ENCODE peak calls at places on chromosomes 12 and 14, in four cellular contexts. One of them, this sample, is unnamed.

GRCh38 chr12:6192604-6193380 is 7.4 kb upstream of the CD9 start:
- DNase-seq in PC-3: no peak
- DNase-seq in GM23248: no peak
- DNase-seq in GM23338: no peak
- DNase-seq in this sample: no peak

GRCh38 chr12:11761869-11762567 is 112.5 kb downstream of the ETV6 start:
- DNase-seq in PC-3: no peak
- DNase-seq in GM23338: no peak
- DNase-seq in GM23248: no peak
- DNase-seq in this sample: no peak

GRCh38 chr14:50173891-50174290 is 57.5 kb downstream of the SOS2 start:
- DNase-seq in GM23248: peak
- DNase-seq in GM23338: no peak
- DNase-seq in PC-3: peak
- DNase-seq in this sample: no peak

GRCh38 chr12:65775720-65776119 is 48.6 kb upstream of the HMGA2 start:
- DNase-seq in GM23248: no peak
- DNase-seq in GM23338: no peak
- DNase-seq in PC-3: no peak
- DNase-seq in this sample: no peak

GRCh38 chr12:4505381-4505986 is 33.2 kb upstream of the RAD51AP1 start:
- DNase-seq in GM23248: peak
- DNase-seq in PC-3: no peak
- DNase-seq in GM23338: no peak
- DNase-seq in this sample: no peak

GRCh38 chr14:91493169-91493568 is 16.9 kb downstream of the PPP4R3A start:
- DNase-seq in GM23248: peak
- DNase-seq in GM23338: no peak
- DNase-seq in PC-3: no peak
- DNase-seq in this sample: no peak

GRCh38 chr14:25034803-25035681 is 14.9 kb downstream of the STXBP6 start:
- DNase-seq in GM23248: no peak
- DNase-seq in GM23338: no peak
- DNase-seq in PC-3: no peak
- DNase-seq in this sample: peak

GRCh38 chr12:5171701-5172100 is 128.0 kb downstream of the KCNA5 start:
- DNase-seq in GM23248: peak
- DNase-seq in PC-3: peak
- DNase-seq in GM23338: peak
- DNase-seq in this sample: peak

GRCh38 chr14:55535521-55536207 is 44.3 kb upstream of the KTN1 start:
- DNase-seq in GM23338: no peak
- DNase-seq in GM23248: no peak
- DNase-seq in PC-3: peak
- DNase-seq in this sample: no peak

GRCh38 chr12:95663525-95663924 is 112.2 kb upstream of the USP44 start:
- DNase-seq in GM23338: no peak
- DNase-seq in PC-3: no peak
- DNase-seq in GM23248: peak
- DNase-seq in this sample: no peak

GRCh38 chr12:87939182-87939581 is 90.0 kb downstream of the C12orf50 start:
- DNase-seq in PC-3: no peak
- DNase-seq in GM23248: no peak
- DNase-seq in GM23338: peak
- DNase-seq in this sample: no peak

GRCh38 chr14:56055521-56055920 is 62.7 kb upstream of the PELI2 start:
- DNase-seq in GM23248: no peak
- DNase-seq in GM23338: no peak
- DNase-seq in PC-3: no peak
- DNase-seq in this sample: no peak

GRCh38 chr14:72416892-72417291 is 477.0 kb downstream of the DPF3 start:
- DNase-seq in PC-3: peak
- DNase-seq in GM23338: no peak
- DNase-seq in GM23248: no peak
- DNase-seq in this sample: no peak

GRCh38 chr12:113070117-113070906 is 13.8 kb downstream of the DTX1 start:
- DNase-seq in PC-3: no peak
- DNase-seq in GM23248: no peak
- DNase-seq in GM23338: no peak
- DNase-seq in this sample: no peak

GRCh38 chr12:94595152-94595551 is 55.2 kb downstream of the TMCC3 start:
- DNase-seq in PC-3: peak
- DNase-seq in GM23248: no peak
- DNase-seq in GM23338: no peak
- DNase-seq in this sample: no peak

GRCh38 chr14:38238332-38238731 is 17.6 kb downstream of the CLEC14A start:
- DNase-seq in PC-3: peak
- DNase-seq in GM23248: peak
- DNase-seq in GM23338: no peak
- DNase-seq in this sample: no peak

GRCh38 chr12:48536602-48537001 is 11.2 kb downstream of the OR8S1 start:
- DNase-seq in GM23248: no peak
- DNase-seq in PC-3: no peak
- DNase-seq in GM23338: no peak
- DNase-seq in this sample: no peak

GRCh38 chr14:93906341-93907329 is 20.5 kb upstream of the FAM181A start:
- DNase-seq in GM23338: peak
- DNase-seq in GM23248: peak
- DNase-seq in PC-3: peak
- DNase-seq in this sample: peak

GRCh38 chr12:84135879-84136278 is 776.7 kb downstream of the SLC6A15 start:
- DNase-seq in GM23338: no peak
- DNase-seq in GM23248: no peak
- DNase-seq in PC-3: no peak
- DNase-seq in this sample: no peak

GRCh38 chr12:62924084-62924483 is 10.9 kb downstream of the PPM1H start:
- DNase-seq in GM23248: no peak
- DNase-seq in PC-3: no peak
- DNase-seq in GM23338: no peak
- DNase-seq in this sample: no peak

GRCh38 chr14:37587438-37587837 is 7.6 kb downstream of the FOXA1 start:
- DNase-seq in PC-3: no peak
- DNase-seq in GM23248: no peak
- DNase-seq in GM23338: no peak
- DNase-seq in this sample: no peak

GRCh38 chr12:104243971-104244370 is 28.4 kb downstream of the TXNRD1 start:
- DNase-seq in GM23338: no peak
- DNase-seq in GM23248: no peak
- DNase-seq in PC-3: no peak
- DNase-seq in this sample: no peak

GRCh38 chr12:100706029-100706428 is 88.5 kb upstream of the ANO4 start:
- DNase-seq in GM23338: no peak
- DNase-seq in PC-3: peak
- DNase-seq in GM23248: peak
- DNase-seq in this sample: peak

GRCh38 chr14:67131691-67132090 is 57.5 kb upstream of the GARIN2 start:
- DNase-seq in GM23248: no peak
- DNase-seq in GM23338: no peak
- DNase-seq in PC-3: no peak
- DNase-seq in this sample: no peak

GRCh38 chr14:73467800-73468199 is 9.5 kb upstream of the NUMB start:
- DNase-seq in GM23338: no peak
- DNase-seq in PC-3: no peak
- DNase-seq in GM23248: peak
- DNase-seq in this sample: no peak

GRCh38 chr14:69037790-69038448 is 58.8 kb upstream of the ACTN1 start:
- DNase-seq in PC-3: no peak
- DNase-seq in GM23248: peak
- DNase-seq in GM23338: peak
- DNase-seq in this sample: no peak

GRCh38 chr14:77988966-77989365 is 181.2 kb upstream of the NRXN3 start:
- DNase-seq in GM23248: peak
- DNase-seq in GM23338: no peak
- DNase-seq in PC-3: peak
- DNase-seq in this sample: no peak

GRCh38 chr14:30990766-30991165 is 34.7 kb upstream of the AP4S1 start:
- DNase-seq in GM23338: no peak
- DNase-seq in GM23248: peak
- DNase-seq in PC-3: no peak
- DNase-seq in this sample: no peak

GRCh38 chr14:30757082-30757481 is 117.3 kb upstream of the COCH start:
- DNase-seq in PC-3: no peak
- DNase-seq in GM23248: no peak
- DNase-seq in GM23338: no peak
- DNase-seq in this sample: no peak

GRCh38 chr12:7079826-7080125 is 12.5 kb downstream of the C1R start:
- DNase-seq in PC-3: peak
- DNase-seq in GM23338: no peak
- DNase-seq in GM23248: peak
- DNase-seq in this sample: peak

GRCh38 chr12:124294686-124295315 is at the start of gene RFLNA:
- DNase-seq in PC-3: no peak
- DNase-seq in GM23248: peak
- DNase-seq in GM23338: peak
- DNase-seq in this sample: peak

GRCh38 chr12:132154341-132154761 is 10.1 kb downstream of the NOC4L start:
- DNase-seq in GM23338: no peak
- DNase-seq in PC-3: no peak
- DNase-seq in GM23248: no peak
- DNase-seq in this sample: no peak

DNA sequence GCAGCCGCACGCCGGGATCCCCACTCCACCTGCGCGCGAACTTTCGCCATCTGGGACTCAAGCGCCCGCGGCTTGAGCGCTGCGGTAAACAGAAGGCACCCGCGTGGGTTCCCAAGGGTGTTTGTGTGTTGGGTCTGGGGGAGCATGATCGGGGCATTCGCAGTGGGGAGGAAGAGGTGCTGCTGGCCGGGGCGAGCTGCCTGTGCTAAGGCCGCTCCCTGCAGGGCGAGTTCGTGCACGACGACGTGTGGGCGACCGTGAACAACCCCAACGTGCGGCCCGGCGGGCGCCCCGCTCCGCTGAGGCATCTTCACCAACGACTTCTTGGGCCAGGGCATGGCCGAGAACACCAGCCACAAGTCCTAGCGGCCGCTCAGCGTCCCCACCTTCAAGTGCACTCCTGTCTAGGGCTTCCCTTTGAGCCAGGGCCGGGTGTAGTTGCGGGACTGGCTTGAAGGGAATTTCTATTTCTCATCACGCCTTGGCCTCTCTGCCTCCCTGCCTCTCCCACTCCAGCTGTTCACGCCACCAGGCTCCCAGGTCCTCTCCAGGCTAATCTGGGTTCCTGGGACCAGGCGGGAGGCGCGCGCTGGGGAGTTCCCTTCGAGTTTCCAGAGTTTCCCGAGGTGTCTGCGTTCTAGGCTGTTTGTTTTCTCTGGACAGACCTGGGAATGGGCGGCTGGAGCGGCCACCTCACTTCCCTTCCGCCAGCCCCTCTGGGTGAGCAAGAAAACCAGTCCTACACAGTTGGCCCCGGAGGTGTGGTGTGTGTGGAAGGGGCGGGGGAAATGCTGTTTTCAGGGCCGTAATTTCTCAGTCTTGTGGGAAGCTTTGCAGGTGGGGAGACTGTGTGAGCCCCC is 417.8 kb upstream of the TMTC1 start:
- DNase-seq in GM23248: peak
- DNase-seq in PC-3: no peak
- DNase-seq in GM23338: peak
- DNase-seq in this sample: no peak
- TF ChIP-seq EZH2 in GM23248: no peak
- TF ChIP-seq EZH2 in PC-3: no peak
- TF ChIP-seq EZH2 in GM23338: no peak
- TF ChIP-seq EZH2 in this sample: no peak

DNA sequence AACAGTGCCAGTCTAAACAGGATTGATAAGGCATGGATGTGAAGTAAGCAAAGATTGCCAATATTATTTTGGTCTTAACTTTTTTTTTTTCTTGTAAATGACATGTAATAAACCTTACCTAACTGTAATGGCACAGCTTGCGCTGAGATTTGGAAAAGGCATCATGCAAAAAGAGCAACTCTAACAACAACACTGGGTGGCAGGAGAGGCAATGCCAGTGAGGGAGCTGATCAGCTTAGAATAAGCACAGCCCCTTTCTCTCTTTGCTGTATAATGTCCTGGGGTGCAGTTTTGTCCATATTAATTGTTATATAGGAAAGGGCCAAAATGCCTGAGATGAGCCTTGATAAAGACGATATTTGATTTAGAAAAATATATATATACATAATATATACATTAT is 1589.7 kb upstream of the FLRT2 start:
- DNase-seq in PC-3: no peak
- DNase-seq in GM23338: peak
- DNase-seq in GM23248: no peak
- DNase-seq in this sample: peak
- TF ChIP-seq EZH2phosphoT487 in PC-3: no peak
- TF ChIP-seq EZH2phosphoT487 in GM23338: no peak
- TF ChIP-seq EZH2phosphoT487 in GM23248: no peak
- TF ChIP-seq EZH2phosphoT487 in this sample: no peak

DNA sequence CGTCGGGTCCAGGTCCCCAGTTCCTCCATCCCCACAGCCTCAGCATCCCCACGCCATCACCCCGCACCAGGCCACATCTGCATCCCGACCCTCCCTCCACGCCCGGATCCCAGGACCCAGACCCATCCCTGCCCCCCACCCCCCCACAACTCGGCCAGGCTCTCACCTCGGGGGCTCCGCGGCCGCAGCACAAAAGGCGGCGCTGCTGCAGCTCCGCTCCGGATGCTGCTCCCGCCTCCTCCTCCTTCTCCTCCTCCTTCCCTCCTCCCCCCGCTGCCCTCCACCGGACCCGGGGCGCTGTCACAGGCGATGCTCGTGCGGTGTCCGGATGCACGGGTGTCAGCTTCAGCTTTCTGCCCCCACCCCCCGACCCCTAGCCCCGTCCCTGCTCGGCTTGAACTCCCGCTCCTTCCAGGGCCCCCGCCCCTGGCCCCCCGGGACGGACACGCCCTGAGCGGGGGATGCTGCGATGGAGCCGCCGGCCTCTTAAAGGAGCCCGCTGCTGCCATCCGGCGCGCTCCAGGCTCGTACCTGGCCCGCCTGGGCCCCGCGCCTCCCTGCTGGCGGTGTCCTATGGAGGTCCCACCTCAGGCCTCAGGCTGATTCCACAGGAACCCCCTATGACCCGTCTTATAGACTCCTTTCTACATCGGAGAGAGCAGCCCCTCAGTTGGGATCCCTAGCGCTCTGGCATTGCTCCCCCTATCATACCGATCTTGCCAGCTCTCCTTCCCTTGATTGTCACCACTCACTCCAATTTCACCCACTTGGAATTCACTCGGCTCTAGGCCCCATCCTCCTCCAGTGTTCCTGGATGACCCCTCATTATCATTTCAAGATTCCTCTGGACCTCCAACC is at the start of gene MAP3K12:
- DNase-seq in GM23248: peak
- DNase-seq in PC-3: peak
- DNase-seq in GM23338: peak
- DNase-seq in this sample: peak
- TF ChIP-seq EZH2 in GM23248: no peak
- TF ChIP-seq EZH2 in PC-3: no peak
- TF ChIP-seq EZH2 in GM23338: no peak
- TF ChIP-seq EZH2 in this sample: no peak

DNA sequence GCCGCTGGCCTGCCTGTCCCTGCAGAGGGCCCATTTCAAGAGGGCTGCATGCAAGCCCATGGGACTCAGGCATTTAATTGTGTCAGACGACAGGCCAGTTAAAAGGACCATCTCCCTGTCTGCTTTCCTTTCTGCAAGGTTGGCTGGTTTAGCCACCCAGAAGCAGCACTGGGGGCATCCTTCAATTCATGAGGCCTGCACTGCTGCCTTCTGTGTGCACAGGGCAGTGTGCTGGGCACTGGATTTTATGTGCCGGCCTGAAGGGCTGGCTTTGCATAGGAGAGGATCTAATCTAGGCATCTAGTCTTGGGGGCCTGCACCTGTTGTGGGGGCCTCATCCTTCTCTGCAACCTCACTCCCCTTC is 114.1 kb upstream of the FKBP4 start:
- DNase-seq in GM23248: no peak
- DNase-seq in PC-3: no peak
- DNase-seq in GM23338: no peak
- DNase-seq in this sample: no peak
- TF ChIP-seq EZH2phosphoT487 in GM23248: no peak
- TF ChIP-seq EZH2phosphoT487 in PC-3: no peak
- TF ChIP-seq EZH2phosphoT487 in GM23338: no peak
- TF ChIP-seq EZH2phosphoT487 in this sample: no peak

This sample was measured in hepatocyte.